ENCODE peak calls at places on chromosomes 6 and 20, in seven cellular contexts. One of them, this sample, is unnamed.
A peak's percentile ranks its signal among the peaks of the same experiment; 100 is the strongest.

GRCh38 chr6:125742024-125742423 is 7.4 kb upstream of the HEY2 start:
- DNase-seq in GM23338: no peak
- DNase-seq in upper lobe of right lung: no peak
- DNase-seq in transverse colon: no peak
- DNase-seq in RWPE2: no peak
- DNase-seq in cardiac muscle cell: no peak
- DNase-seq in lower lobe of right lung: no peak
- DNase-seq in this sample: no peak

GRCh38 chr20:63128367-63128766 is 87.6 kb downstream of the YTHDF1 start:
- DNase-seq in GM23338: no peak
- DNase-seq in upper lobe of right lung: peak; percentile 56
- DNase-seq in transverse colon: no peak
- DNase-seq in RWPE2: peak; percentile 86
- DNase-seq in cardiac muscle cell: no peak
- DNase-seq in lower lobe of right lung: peak; percentile 41
- DNase-seq in this sample: peak; percentile 4

GRCh38 chr6:1468126-1468525 is 78.8 kb downstream of the FOXF2 start:
- DNase-seq in GM23338: peak; percentile 62
- DNase-seq in upper lobe of right lung: no peak
- DNase-seq in transverse colon: no peak
- DNase-seq in RWPE2: no peak
- DNase-seq in cardiac muscle cell: no peak
- DNase-seq in lower lobe of right lung: no peak
- DNase-seq in this sample: no peak

GRCh38 chr6:45637611-45638257 is 260.0 kb upstream of the SUPT3H start:
- DNase-seq in GM23338: no peak
- DNase-seq in upper lobe of right lung: no peak
- DNase-seq in transverse colon: peak; percentile 56
- DNase-seq in RWPE2: no peak
- DNase-seq in cardiac muscle cell: no peak
- DNase-seq in lower lobe of right lung: no peak
- DNase-seq in this sample: no peak

GRCh38 chr6:11282875-11283274 is 50.4 kb upstream of the NEDD9 start:
- DNase-seq in GM23338: no peak
- DNase-seq in upper lobe of right lung: no peak
- DNase-seq in transverse colon: no peak
- DNase-seq in RWPE2: no peak
- DNase-seq in cardiac muscle cell: no peak
- DNase-seq in lower lobe of right lung: no peak
- DNase-seq in this sample: no peak

GRCh38 chr20:31770243-31770642 is 31.2 kb downstream of the TPX2 start:
- DNase-seq in GM23338: no peak
- DNase-seq in upper lobe of right lung: no peak
- DNase-seq in transverse colon: no peak
- DNase-seq in RWPE2: no peak
- DNase-seq in cardiac muscle cell: no peak
- DNase-seq in lower lobe of right lung: no peak
- DNase-seq in this sample: no peak

GRCh38 chr20:53512076-53512475 is 81.6 kb downstream of the ZNF217 start:
- DNase-seq in GM23338: no peak
- DNase-seq in upper lobe of right lung: no peak
- DNase-seq in transverse colon: no peak
- DNase-seq in RWPE2: peak; percentile 59
- DNase-seq in cardiac muscle cell: no peak
- DNase-seq in lower lobe of right lung: no peak
- DNase-seq in this sample: no peak

GRCh38 chr6:116395647-116396046 is 24.9 kb downstream of the DSE start:
- DNase-seq in GM23338: no peak
- DNase-seq in upper lobe of right lung: no peak
- DNase-seq in transverse colon: no peak
- DNase-seq in RWPE2: no peak
- DNase-seq in cardiac muscle cell: no peak
- DNase-seq in lower lobe of right lung: no peak
- DNase-seq in this sample: no peak

GRCh38 chr6:22952076-22952475 is 382.7 kb downstream of the HDGFL1 start:
- DNase-seq in GM23338: no peak
- DNase-seq in upper lobe of right lung: no peak
- DNase-seq in transverse colon: no peak
- DNase-seq in RWPE2: no peak
- DNase-seq in cardiac muscle cell: no peak
- DNase-seq in lower lobe of right lung: no peak
- DNase-seq in this sample: no peak

GRCh38 chr20:54084727-54085368 is 14.5 kb upstream of the BCAS1 start:
- DNase-seq in GM23338: no peak
- DNase-seq in upper lobe of right lung: no peak
- DNase-seq in transverse colon: no peak
- DNase-seq in RWPE2: no peak
- DNase-seq in cardiac muscle cell: no peak
- DNase-seq in lower lobe of right lung: no peak
- DNase-seq in this sample: no peak

GRCh38 chr6:113856011-113856551 is 1.1 kb upstream of the MARCKS start:
- DNase-seq in GM23338: peak; percentile 44
- DNase-seq in upper lobe of right lung: no peak
- DNase-seq in transverse colon: peak; percentile 39
- DNase-seq in RWPE2: no peak
- DNase-seq in cardiac muscle cell: peak; percentile 54
- DNase-seq in lower lobe of right lung: no peak
- DNase-seq in this sample: no peak

GRCh38 chr6:79570802-79571367 is 33.7 kb upstream of the LCA5 start:
- DNase-seq in GM23338: no peak
- DNase-seq in upper lobe of right lung: no peak
- DNase-seq in transverse colon: no peak
- DNase-seq in RWPE2: no peak
- DNase-seq in cardiac muscle cell: peak; percentile 36
- DNase-seq in lower lobe of right lung: no peak
- DNase-seq in this sample: no peak

GRCh38 chr6:145453376-145453775 is 281.9 kb downstream of the EPM2A start:
- DNase-seq in GM23338: peak; percentile 47
- DNase-seq in upper lobe of right lung: no peak
- DNase-seq in transverse colon: no peak
- DNase-seq in RWPE2: no peak
- DNase-seq in cardiac muscle cell: no peak
- DNase-seq in lower lobe of right lung: no peak
- DNase-seq in this sample: no peak

GRCh38 chr6:164022632-164023031 is 608.1 kb downstream of the QKI start:
- DNase-seq in GM23338: no peak
- DNase-seq in upper lobe of right lung: no peak
- DNase-seq in transverse colon: no peak
- DNase-seq in RWPE2: no peak
- DNase-seq in cardiac muscle cell: no peak
- DNase-seq in lower lobe of right lung: no peak
- DNase-seq in this sample: no peak

GRCh38 chr6:79750806-79751205 is 119.7 kb downstream of the SH3BGRL2 start:
- DNase-seq in GM23338: peak; percentile 38
- DNase-seq in upper lobe of right lung: no peak
- DNase-seq in transverse colon: no peak
- DNase-seq in RWPE2: no peak
- DNase-seq in cardiac muscle cell: no peak
- DNase-seq in lower lobe of right lung: no peak
- DNase-seq in this sample: no peak

GRCh38 chr20:58669287-58670006 is 18.4 kb downstream of the STX16 start:
- DNase-seq in GM23338: peak; percentile 94
- DNase-seq in upper lobe of right lung: peak; percentile 67
- DNase-seq in transverse colon: no peak
- DNase-seq in RWPE2: peak; percentile 75
- DNase-seq in cardiac muscle cell: no peak
- DNase-seq in lower lobe of right lung: no peak
- DNase-seq in this sample: no peak

GRCh38 chr20:36794116-36794474 is 20.5 kb upstream of the DSN1 start:
- DNase-seq in GM23338: no peak
- DNase-seq in upper lobe of right lung: no peak
- DNase-seq in transverse colon: no peak
- DNase-seq in RWPE2: peak; percentile 89
- DNase-seq in cardiac muscle cell: no peak
- DNase-seq in lower lobe of right lung: no peak
- DNase-seq in this sample: no peak

GRCh38 chr6:163352966-163353365 is 61.6 kb upstream of the QKI start:
- DNase-seq in GM23338: no peak
- DNase-seq in upper lobe of right lung: no peak
- DNase-seq in transverse colon: no peak
- DNase-seq in RWPE2: no peak
- DNase-seq in cardiac muscle cell: no peak
- DNase-seq in lower lobe of right lung: no peak
- DNase-seq in this sample: no peak

GRCh38 chr6:164200071-164200470 is 785.6 kb downstream of the QKI start:
- DNase-seq in GM23338: no peak
- DNase-seq in upper lobe of right lung: no peak
- DNase-seq in transverse colon: no peak
- DNase-seq in RWPE2: no peak
- DNase-seq in cardiac muscle cell: no peak
- DNase-seq in lower lobe of right lung: no peak
- DNase-seq in this sample: no peak

GRCh38 chr20:38872491-38873049 is 53.6 kb upstream of the FAM83D start:
- DNase-seq in GM23338: no peak
- DNase-seq in upper lobe of right lung: no peak
- DNase-seq in transverse colon: no peak
- DNase-seq in RWPE2: peak; percentile 68
- DNase-seq in cardiac muscle cell: no peak
- DNase-seq in lower lobe of right lung: no peak
- DNase-seq in this sample: no peak

GRCh38 chr20:38870733-38871559 is 55.3 kb upstream of the FAM83D start:
- DNase-seq in GM23338: peak; percentile 42
- DNase-seq in upper lobe of right lung: no peak
- DNase-seq in transverse colon: peak; percentile 87
- DNase-seq in RWPE2: peak; percentile 99
- DNase-seq in cardiac muscle cell: no peak
- DNase-seq in lower lobe of right lung: no peak
- DNase-seq in this sample: no peak

GRCh38 chr20:38873050-38873581 is 53.1 kb upstream of the FAM83D start:
- DNase-seq in GM23338: no peak
- DNase-seq in upper lobe of right lung: no peak
- DNase-seq in transverse colon: peak; percentile 65
- DNase-seq in RWPE2: peak; percentile 77
- DNase-seq in cardiac muscle cell: no peak
- DNase-seq in lower lobe of right lung: no peak
- DNase-seq in this sample: no peak

GRCh38 chr20:38871560-38871953 is 54.7 kb upstream of the FAM83D start:
- DNase-seq in GM23338: no peak
- DNase-seq in upper lobe of right lung: no peak
- DNase-seq in transverse colon: no peak
- DNase-seq in RWPE2: no peak
- DNase-seq in cardiac muscle cell: no peak
- DNase-seq in lower lobe of right lung: no peak
- DNase-seq in this sample: no peak

GRCh38 chr20:38872036-38872435 is 54.2 kb upstream of the FAM83D start:
- DNase-seq in GM23338: no peak
- DNase-seq in upper lobe of right lung: no peak
- DNase-seq in transverse colon: peak; percentile 73
- DNase-seq in RWPE2: no peak
- DNase-seq in cardiac muscle cell: no peak
- DNase-seq in lower lobe of right lung: no peak
- DNase-seq in this sample: no peak
- H3K4me1 ChIP-seq in GM23338: peaks cover 21% of the 10 kb centered on the region
- H3K4me1 ChIP-seq in upper lobe of right lung: peaks cover 37% of the 10 kb centered on the region
- H3K4me1 ChIP-seq in transverse colon: peaks cover 46% of the 10 kb centered on the region
- H3K4me1 ChIP-seq in RWPE2: peaks cover 24% of the 10 kb centered on the region
- H3K4me1 ChIP-seq in cardiac muscle cell: no peaks in the 10 kb centered on the region
- H3K4me1 ChIP-seq in lower lobe of right lung: peaks cover 54% of the 10 kb centered on the region
- H3K4me1 ChIP-seq in this sample: peaks cover 52% of the 10 kb centered on the region

GRCh38 chr6:31736026-31736767 is at the start of gene CLIC1:
- DNase-seq in GM23338: peak; percentile 90
- DNase-seq in upper lobe of right lung: peak; percentile 93
- DNase-seq in transverse colon: peak; percentile 93
- DNase-seq in RWPE2: peak; percentile 90
- DNase-seq in cardiac muscle cell: peak; percentile 71
- DNase-seq in lower lobe of right lung: peak; percentile 89
- DNase-seq in this sample: peak; percentile 85

GRCh38 chr6:31733734-31734133 is 2.6 kb downstream of the CLIC1 start:
- DNase-seq in GM23338: no peak
- DNase-seq in upper lobe of right lung: no peak
- DNase-seq in transverse colon: no peak
- DNase-seq in RWPE2: no peak
- DNase-seq in cardiac muscle cell: no peak
- DNase-seq in lower lobe of right lung: no peak
- DNase-seq in this sample: no peak

GRCh38 chr6:31734247-31734702 is 2.1 kb downstream of the CLIC1 start:
- DNase-seq in GM23338: no peak
- DNase-seq in upper lobe of right lung: no peak
- DNase-seq in transverse colon: no peak
- DNase-seq in RWPE2: no peak
- DNase-seq in cardiac muscle cell: no peak
- DNase-seq in lower lobe of right lung: no peak
- DNase-seq in this sample: no peak

GRCh38 chr6:31736768-31737314 is 511 bp upstream of the CLIC1 start:
- DNase-seq in GM23338: no peak
- DNase-seq in upper lobe of right lung: no peak
- DNase-seq in transverse colon: peak; percentile 26
- DNase-seq in RWPE2: no peak
- DNase-seq in cardiac muscle cell: no peak
- DNase-seq in lower lobe of right lung: no peak
- DNase-seq in this sample: no peak

DNA sequence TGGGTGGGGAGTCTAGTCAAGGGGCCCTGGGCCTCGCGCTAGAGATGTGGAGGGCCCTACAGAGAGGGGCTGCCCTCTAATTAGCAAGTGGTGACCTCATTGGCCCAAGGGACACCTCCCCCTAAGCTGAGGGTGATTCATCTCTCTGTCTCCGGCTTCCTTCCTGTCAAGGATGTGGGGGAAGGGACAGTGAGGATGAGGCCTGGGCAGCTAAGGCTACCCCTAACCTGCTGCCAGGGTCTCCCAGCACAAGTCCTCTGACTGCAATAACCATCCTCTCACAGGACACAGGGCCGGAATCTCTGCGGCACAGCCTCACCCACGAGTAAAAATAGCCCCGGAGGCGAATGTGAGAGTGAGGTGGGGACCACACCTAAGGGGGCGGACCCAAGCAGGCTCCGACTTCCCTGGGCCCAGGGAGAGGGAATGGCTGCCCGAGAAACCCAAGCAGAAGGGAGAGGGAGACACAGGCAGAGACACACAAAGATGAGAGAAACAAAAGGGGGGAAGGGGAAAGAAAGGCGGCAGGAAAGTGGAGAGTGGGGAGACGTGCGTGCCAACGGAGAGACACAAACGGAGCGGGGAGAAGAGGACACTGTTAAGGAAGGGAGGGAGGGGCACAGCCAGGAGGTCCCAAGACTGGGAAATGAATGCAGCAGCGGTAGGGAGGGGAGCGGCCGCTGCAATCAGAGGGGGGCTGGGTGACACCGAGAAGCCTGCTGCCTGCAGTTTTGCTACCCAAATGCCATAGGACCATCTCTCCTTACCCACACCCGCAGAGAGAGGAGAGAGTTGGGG is 1.4 kb downstream of the CLIC1 start:
- DNase-seq in GM23338: peak; percentile 85
- DNase-seq in upper lobe of right lung: no peak
- DNase-seq in transverse colon: peak; percentile 84
- DNase-seq in RWPE2: no peak
- DNase-seq in cardiac muscle cell: peak; percentile 64
- DNase-seq in lower lobe of right lung: peak; percentile 60
- DNase-seq in this sample: peak; percentile 38
- H3K27ac ChIP-seq in GM23338: peak overlapping the region; percentile 78
- H3K27ac ChIP-seq in upper lobe of right lung: peak overlapping the region; percentile 92
- H3K27ac ChIP-seq in transverse colon: peak overlapping the region; percentile 99
- H3K27ac ChIP-seq in RWPE2: peak overlapping the region; percentile 93
- H3K27ac ChIP-seq in cardiac muscle cell: peak overlapping the region; percentile 56
- H3K27ac ChIP-seq in lower lobe of right lung: peak overlapping the region; percentile 93
- H3K27ac ChIP-seq in this sample: peak overlapping the region; percentile 96

GRCh38 chr6:55293116-55293515 is 34.2 kb upstream of the GFRAL start:
- DNase-seq in GM23338: peak; percentile 67
- DNase-seq in upper lobe of right lung: no peak
- DNase-seq in transverse colon: no peak
- DNase-seq in RWPE2: no peak
- DNase-seq in cardiac muscle cell: peak; percentile 5
- DNase-seq in lower lobe of right lung: no peak
- DNase-seq in this sample: no peak
- TF ChIP-seq CTCF in GM23338: peak; percentile 80
- TF ChIP-seq CTCF in upper lobe of right lung: peak; percentile 22
- TF ChIP-seq CTCF in transverse colon: no peak
- TF ChIP-seq CTCF in RWPE2: peak; percentile 56
- TF ChIP-seq CTCF in cardiac muscle cell: peak; percentile 53
- TF ChIP-seq CTCF in lower lobe of right lung: peak; percentile 10
- TF ChIP-seq CTCF in this sample: peak; percentile 26

GRCh38 chr20:37991506-37992302 is 41.6 kb downstream of the TTI1 start:
- DNase-seq in GM23338: no peak
- DNase-seq in upper lobe of right lung: no peak
- DNase-seq in transverse colon: no peak
- DNase-seq in RWPE2: no peak
- DNase-seq in cardiac muscle cell: no peak
- DNase-seq in lower lobe of right lung: no peak
- DNase-seq in this sample: no peak
- H3K4me1 ChIP-seq in GM23338: peaks cover 5% of the 10 kb centered on the region
- H3K4me1 ChIP-seq in upper lobe of right lung: peaks cover 71% of the 10 kb centered on the region
- H3K4me1 ChIP-seq in transverse colon: peaks cover 55% of the 10 kb centered on the region
- H3K4me1 ChIP-seq in RWPE2: peaks cover 63% of the 10 kb centered on the region
- H3K4me1 ChIP-seq in cardiac muscle cell: peaks cover 68% of the 10 kb centered on the region
- H3K4me1 ChIP-seq in lower lobe of right lung: peaks cover 74% of the 10 kb centered on the region
- H3K4me1 ChIP-seq in this sample: peaks cover 100% of the 10 kb centered on the region

This sample was measured in left ventricle myocardium inferior.